ENCODE peak calls at places on chromosomes 7 and 10, in four cellular contexts. B is K562, T is H1, W is HepG2. S is an unnamed sample.

GRCh38 chr7:76155938-76156337 is 45.8 kb upstream of the SRRM3 start:
- DNase-seq in T (no peak), W (peak), B (peak), S (no peak)

GRCh38 chr7:756928-757560 is 30.0 kb upstream of the PRKAR1B start:
- DNase-seq in T (no peak), B (no peak), W (no peak), S (no peak)

GRCh38 chr10:3396116-3396515 is 223.5 kb upstream of the PITRM1 start:
- DNase-seq in B (no peak), W (no peak), T (no peak), S (no peak)

GRCh38 chr7:54921116-54921515 is 97.7 kb upstream of the EGFR start:
- DNase-seq in W (no peak), T (no peak), B (no peak), S (no peak)

GRCh38 chr10:52951819-52952218 is 179.2 kb upstream of the MBL2 start:
- DNase-seq in B (peak), T (peak), W (peak), S (peak)

GRCh38 chr7:48078470-48078869 is 10.6 kb upstream of the UPP1 start:
- DNase-seq in W (no peak), T (no peak), B (no peak), S (no peak)

GRCh38 chr10:132454296-132455198 is 57.5 kb downstream of the PWWP2B start:
- DNase-seq in W (no peak), T (no peak), B (no peak), S (no peak)

GRCh38 chr7:52233248-52233647 is 802.2 kb upstream of the POM121L12 start:
- DNase-seq in T (no peak), B (no peak), W (no peak), S (no peak)

GRCh38 chr10:61779950-61780659 is 117.4 kb downstream of the CABCOCO1 start:
- DNase-seq in W (no peak), T (no peak), B (peak), S (no peak)

GRCh38 chr10:28411648-28412047 is 108.8 kb upstream of the MPP7 start:
- DNase-seq in T (no peak), B (no peak), W (no peak), S (no peak)

GRCh38 chr10:58266826-58267712 is 625 bp downstream of the IPMK start:
- DNase-seq in B (peak), W (peak), T (peak), S (peak)

GRCh38 chr7:128103498-128104108 is 72.4 kb upstream of the LRRC4 start:
- DNase-seq in B (no peak), W (peak), T (no peak), S (no peak)

GRCh38 chr7:128106840-128107239 is 75.6 kb upstream of the LRRC4 start:
- DNase-seq in T (no peak), B (no peak), W (no peak), S (no peak)

GRCh38 chr7:128105228-128106022 is 74.2 kb upstream of the LRRC4 start:
- DNase-seq in T (no peak), W (no peak), B (no peak), S (no peak)

GRCh38 chr7:128102490-128103291 is 71.5 kb upstream of the LRRC4 start:
- DNase-seq in W (no peak), T (no peak), B (peak), S (no peak)

GRCh38 chr7:128104109-128104742 is 73.0 kb upstream of the LRRC4 start:
- DNase-seq in B (no peak), T (no peak), W (no peak), S (peak)
- TF ChIP-seq JUN in B (no peak), T (no peak), W (no peak), S (no peak)

GRCh38 chr10:96513686-96514551 is at the start of gene TLL2:
- DNase-seq in T (peak), W (peak), B (peak), S (peak)
- TF ChIP-seq SP1 in T (no peak), W (peak), B (no peak), S (peak)

DNA sequence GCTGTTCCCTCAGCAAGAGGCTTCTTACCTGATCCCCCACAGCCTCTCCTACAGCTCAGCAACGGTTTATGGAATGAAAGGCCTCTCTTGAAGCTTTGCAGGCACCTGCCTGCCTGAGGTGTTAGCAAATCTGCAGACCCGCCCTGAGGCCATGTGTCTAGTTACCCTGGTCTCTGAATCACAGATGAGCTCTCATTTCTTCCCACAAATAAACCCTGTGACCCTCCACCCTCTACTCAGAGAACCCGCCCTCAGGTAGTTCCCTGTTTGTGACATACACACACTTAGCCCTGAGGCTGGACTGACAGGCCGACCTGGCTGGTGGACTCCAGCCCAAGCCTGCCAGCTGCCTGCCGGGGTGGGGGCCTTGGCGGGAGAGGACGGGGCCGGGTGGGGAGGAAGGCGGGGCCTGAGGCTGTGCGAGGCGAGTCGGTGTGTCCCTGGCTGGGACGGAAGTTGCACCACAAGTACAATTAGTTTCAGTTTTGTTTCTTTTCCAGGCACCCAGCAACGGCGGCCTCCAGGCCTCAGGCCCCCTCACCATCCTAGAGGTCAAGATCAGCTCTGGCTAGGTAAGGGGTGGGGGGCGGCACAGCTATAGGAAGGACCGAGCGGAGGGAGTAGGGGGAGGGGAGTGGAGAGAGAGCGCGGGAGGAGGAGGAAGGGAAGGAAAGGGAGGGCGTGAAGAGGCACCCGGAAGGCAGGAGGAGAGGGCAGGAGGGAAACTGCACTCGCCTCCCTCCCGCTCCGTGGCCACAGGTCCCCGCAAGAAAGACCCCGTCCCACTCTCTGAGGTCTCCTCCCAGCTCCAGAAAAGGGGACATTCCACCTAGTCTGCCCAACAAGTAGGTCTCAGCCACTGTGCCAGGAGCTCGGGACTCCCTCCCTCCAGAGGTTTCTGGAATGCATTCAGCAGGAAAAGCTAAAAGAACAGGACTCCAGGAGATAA is at the start of gene TRIM56:
- DNase-seq in B (peak), W (peak), T (peak), S (peak)
- TF ChIP-seq JUN in B (no peak), W (no peak), T (no peak), S (no peak)

DNA sequence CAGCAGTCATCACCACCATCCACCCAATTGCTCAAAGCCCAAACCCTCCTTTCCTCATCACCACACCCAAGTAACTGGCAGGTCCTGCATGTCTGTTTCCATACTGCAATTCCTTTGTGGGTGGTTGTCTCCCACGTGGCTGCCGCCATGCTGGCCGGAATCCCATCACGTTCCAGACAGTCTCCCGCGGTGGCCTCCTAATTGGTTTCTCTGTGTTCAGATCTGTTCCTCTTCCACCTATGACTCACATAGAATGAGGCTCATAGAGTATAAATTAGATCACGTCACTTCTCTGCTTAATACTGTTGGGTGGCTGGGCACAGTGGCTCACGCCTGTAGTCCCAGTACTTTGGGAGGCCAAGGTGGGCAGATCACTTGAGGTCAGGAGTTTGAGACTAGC is 813.0 kb downstream of the TYW1 start:
- DNase-seq in W (no peak), T (no peak), B (no peak), S (no peak)
- TF ChIP-seq SP1 in W (no peak), T (no peak), B (no peak), S (no peak)

GRCh38 chr7:107173191-107173590 is 4.4 kb downstream of the HBP1 start:
- DNase-seq in T (no peak), B (no peak), W (no peak), S (no peak)
- TF ChIP-seq JUN in T (no peak), B (no peak), W (no peak), S (no peak)

DNA sequence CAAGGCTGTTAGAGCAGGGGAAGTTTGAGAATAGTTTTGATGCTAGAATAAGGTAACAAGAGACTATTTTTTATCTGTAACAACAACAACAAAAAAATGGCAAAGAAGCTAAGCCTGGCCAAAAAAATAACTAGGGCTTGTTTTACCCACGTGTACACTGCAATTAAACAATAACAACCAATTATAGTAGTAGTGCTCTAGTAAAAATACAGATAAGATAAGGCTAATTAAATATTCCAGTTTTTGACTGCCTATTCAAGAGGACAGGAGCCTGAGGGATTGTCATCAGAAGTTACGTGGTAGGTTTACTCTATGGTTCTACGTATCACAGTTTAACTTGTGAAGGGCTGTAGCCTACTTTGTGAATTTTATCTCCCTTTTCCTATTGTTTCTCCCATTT is 29.2 kb downstream of the PCGF5 start:
- DNase-seq in T (no peak), W (no peak), B (no peak), S (no peak)
- TF ChIP-seq SP1 in T (no peak), W (no peak), B (no peak), S (no peak)

GRCh38 chr7:135930565-135931423 is 46.4 kb downstream of the MTPN start:
- DNase-seq in W (no peak), T (no peak), B (no peak), S (no peak)
- TF ChIP-seq JUN in W (no peak), T (no peak), B (no peak), S (no peak)

GRCh38 chr10:78473016-78473415 is 439.4 kb downstream of the RPS24 start:
- DNase-seq in T (no peak), W (no peak), B (no peak), S (peak)
- TF ChIP-seq SP1 in T (no peak), W (no peak), B (no peak), S (no peak)

GRCh38 chr7:93015193-93016084 is 102.3 kb downstream of the SAMD9 start:
- DNase-seq in W (no peak), T (no peak), B (no peak), S (no peak)
- TF ChIP-seq JUN in W (no peak), T (no peak), B (no peak), S (no peak)